ENCODE peak calls at places on chromosomes 6 and 20, in four cellular contexts. One of them, this sample, is unnamed.

GRCh38 chr6:111759836-111760785 is 113.1 kb downstream of the FYN start:
- DNase-seq in stimulated activated CD4-positive, alpha-beta T cell treated with anti-CD3 and anti-CD28 coated beads, Interleukin-15, amount 100 ng/mL, for 24 hours: peak
- DNase-seq in heart right ventricle: no peak
- DNase-seq in AG04450: peak
- DNase-seq in this sample: no peak

GRCh38 chr6:153231048-153231635 is 100.1 kb upstream of the RGS17 start:
- DNase-seq in AG04450: peak
- DNase-seq in heart right ventricle: peak
- DNase-seq in stimulated activated CD4-positive, alpha-beta T cell treated with anti-CD3 and anti-CD28 coated beads, Interleukin-15, amount 100 ng/mL, for 24 hours: peak
- DNase-seq in this sample: peak

GRCh38 chr20:51335329-51335841 is 207.1 kb downstream of the NFATC2 start:
- DNase-seq in heart right ventricle: no peak
- DNase-seq in AG04450: peak
- DNase-seq in stimulated activated CD4-positive, alpha-beta T cell treated with anti-CD3 and anti-CD28 coated beads, Interleukin-15, amount 100 ng/mL, for 24 hours: peak
- DNase-seq in this sample: peak

GRCh38 chr6:57044568-57044967 is 1.9 kb upstream of the KIAA1586 start:
- DNase-seq in AG04450: no peak
- DNase-seq in heart right ventricle: no peak
- DNase-seq in stimulated activated CD4-positive, alpha-beta T cell treated with anti-CD3 and anti-CD28 coated beads, Interleukin-15, amount 100 ng/mL, for 24 hours: no peak
- DNase-seq in this sample: no peak

GRCh38 chr6:24848461-24848860 is 49.7 kb upstream of the ARMH2 start:
- DNase-seq in stimulated activated CD4-positive, alpha-beta T cell treated with anti-CD3 and anti-CD28 coated beads, Interleukin-15, amount 100 ng/mL, for 24 hours: no peak
- DNase-seq in heart right ventricle: no peak
- DNase-seq in AG04450: no peak
- DNase-seq in this sample: no peak

GRCh38 chr6:165941249-165941648 is 226.4 kb downstream of the TBXT start:
- DNase-seq in stimulated activated CD4-positive, alpha-beta T cell treated with anti-CD3 and anti-CD28 coated beads, Interleukin-15, amount 100 ng/mL, for 24 hours: no peak
- DNase-seq in AG04450: no peak
- DNase-seq in heart right ventricle: no peak
- DNase-seq in this sample: no peak

GRCh38 chr6:85975957-85976356 is 333.3 kb upstream of the SYNCRIP start:
- DNase-seq in AG04450: no peak
- DNase-seq in heart right ventricle: no peak
- DNase-seq in stimulated activated CD4-positive, alpha-beta T cell treated with anti-CD3 and anti-CD28 coated beads, Interleukin-15, amount 100 ng/mL, for 24 hours: no peak
- DNase-seq in this sample: no peak

GRCh38 chr6:131950767-131951575 is at the start of gene CCN2:
- DNase-seq in heart right ventricle: peak
- DNase-seq in AG04450: peak
- DNase-seq in stimulated activated CD4-positive, alpha-beta T cell treated with anti-CD3 and anti-CD28 coated beads, Interleukin-15, amount 100 ng/mL, for 24 hours: peak
- DNase-seq in this sample: peak

GRCh38 chr20:25248501-25249172 is 752 bp downstream of the PYGB start:
- DNase-seq in heart right ventricle: no peak
- DNase-seq in stimulated activated CD4-positive, alpha-beta T cell treated with anti-CD3 and anti-CD28 coated beads, Interleukin-15, amount 100 ng/mL, for 24 hours: peak
- DNase-seq in AG04450: no peak
- DNase-seq in this sample: no peak

GRCh38 chr6:167968091-167968490 is 29.4 kb upstream of the KIF25 start:
- DNase-seq in stimulated activated CD4-positive, alpha-beta T cell treated with anti-CD3 and anti-CD28 coated beads, Interleukin-15, amount 100 ng/mL, for 24 hours: peak
- DNase-seq in AG04450: no peak
- DNase-seq in heart right ventricle: no peak
- DNase-seq in this sample: no peak

GRCh38 chr6:127190552-127190951 is 72.1 kb downstream of the RSPO3 start:
- DNase-seq in heart right ventricle: no peak
- DNase-seq in stimulated activated CD4-positive, alpha-beta T cell treated with anti-CD3 and anti-CD28 coated beads, Interleukin-15, amount 100 ng/mL, for 24 hours: no peak
- DNase-seq in AG04450: no peak
- DNase-seq in this sample: no peak

GRCh38 chr6:106122941-106123337 is 36.8 kb downstream of the PRDM1 start:
- DNase-seq in heart right ventricle: no peak
- DNase-seq in stimulated activated CD4-positive, alpha-beta T cell treated with anti-CD3 and anti-CD28 coated beads, Interleukin-15, amount 100 ng/mL, for 24 hours: no peak
- DNase-seq in AG04450: no peak
- DNase-seq in this sample: no peak

GRCh38 chr6:131524695-131525336 is 48.2 kb upstream of the ARG1 start:
- DNase-seq in AG04450: no peak
- DNase-seq in stimulated activated CD4-positive, alpha-beta T cell treated with anti-CD3 and anti-CD28 coated beads, Interleukin-15, amount 100 ng/mL, for 24 hours: no peak
- DNase-seq in heart right ventricle: no peak
- DNase-seq in this sample: no peak

GRCh38 chr6:153947817-153948447 is 91.1 kb upstream of the OPRM1 start:
- DNase-seq in stimulated activated CD4-positive, alpha-beta T cell treated with anti-CD3 and anti-CD28 coated beads, Interleukin-15, amount 100 ng/mL, for 24 hours: peak
- DNase-seq in AG04450: no peak
- DNase-seq in heart right ventricle: peak
- DNase-seq in this sample: no peak

GRCh38 chr6:167568407-167569024 is 243.6 kb downstream of the TTLL2 start:
- DNase-seq in heart right ventricle: no peak
- DNase-seq in stimulated activated CD4-positive, alpha-beta T cell treated with anti-CD3 and anti-CD28 coated beads, Interleukin-15, amount 100 ng/mL, for 24 hours: no peak
- DNase-seq in AG04450: no peak
- DNase-seq in this sample: no peak

GRCh38 chr20:43528258-43528875 is 20.9 kb downstream of the L3MBTL1 start:
- DNase-seq in stimulated activated CD4-positive, alpha-beta T cell treated with anti-CD3 and anti-CD28 coated beads, Interleukin-15, amount 100 ng/mL, for 24 hours: no peak
- DNase-seq in heart right ventricle: no peak
- DNase-seq in AG04450: no peak
- DNase-seq in this sample: no peak

GRCh38 chr20:38073307-38074010 is 39.9 kb downstream of the RPRD1B start:
- DNase-seq in stimulated activated CD4-positive, alpha-beta T cell treated with anti-CD3 and anti-CD28 coated beads, Interleukin-15, amount 100 ng/mL, for 24 hours: no peak
- DNase-seq in AG04450: peak
- DNase-seq in heart right ventricle: peak
- DNase-seq in this sample: peak

GRCh38 chr6:96410467-96410866 is 111.1 kb upstream of the UFL1 start:
- DNase-seq in stimulated activated CD4-positive, alpha-beta T cell treated with anti-CD3 and anti-CD28 coated beads, Interleukin-15, amount 100 ng/mL, for 24 hours: no peak
- DNase-seq in AG04450: no peak
- DNase-seq in heart right ventricle: no peak
- DNase-seq in this sample: no peak

GRCh38 chr6:138115877-138116660 is 8.8 kb upstream of the PERP start:
- DNase-seq in AG04450: peak
- DNase-seq in stimulated activated CD4-positive, alpha-beta T cell treated with anti-CD3 and anti-CD28 coated beads, Interleukin-15, amount 100 ng/mL, for 24 hours: peak
- DNase-seq in heart right ventricle: peak
- DNase-seq in this sample: no peak

GRCh38 chr6:96926425-96926824 is 1.9 kb downstream of the KLHL32 start:
- DNase-seq in AG04450: no peak
- DNase-seq in heart right ventricle: no peak
- DNase-seq in stimulated activated CD4-positive, alpha-beta T cell treated with anti-CD3 and anti-CD28 coated beads, Interleukin-15, amount 100 ng/mL, for 24 hours: no peak
- DNase-seq in this sample: no peak

GRCh38 chr6:48474136-48474535 is 363.1 kb upstream of the PTCHD4 start:
- DNase-seq in heart right ventricle: no peak
- DNase-seq in AG04450: no peak
- DNase-seq in stimulated activated CD4-positive, alpha-beta T cell treated with anti-CD3 and anti-CD28 coated beads, Interleukin-15, amount 100 ng/mL, for 24 hours: no peak
- DNase-seq in this sample: no peak

GRCh38 chr6:168247456-168248147 is 72.0 kb downstream of the DACT2 start:
- DNase-seq in heart right ventricle: no peak
- DNase-seq in stimulated activated CD4-positive, alpha-beta T cell treated with anti-CD3 and anti-CD28 coated beads, Interleukin-15, amount 100 ng/mL, for 24 hours: no peak
- DNase-seq in AG04450: no peak
- DNase-seq in this sample: no peak

GRCh38 chr20:39233755-39234154 is 271.6 kb downstream of the DHX35 start:
- DNase-seq in AG04450: no peak
- DNase-seq in heart right ventricle: no peak
- DNase-seq in stimulated activated CD4-positive, alpha-beta T cell treated with anti-CD3 and anti-CD28 coated beads, Interleukin-15, amount 100 ng/mL, for 24 hours: no peak
- DNase-seq in this sample: no peak

GRCh38 chr6:36701401-36701991 is 3.9 kb downstream of the RAB44 start:
- DNase-seq in heart right ventricle: no peak
- DNase-seq in stimulated activated CD4-positive, alpha-beta T cell treated with anti-CD3 and anti-CD28 coated beads, Interleukin-15, amount 100 ng/mL, for 24 hours: no peak
- DNase-seq in AG04450: no peak
- DNase-seq in this sample: no peak

GRCh38 chr6:170107606-170108222 is 183.2 kb downstream of the DLL1 start:
- DNase-seq in stimulated activated CD4-positive, alpha-beta T cell treated with anti-CD3 and anti-CD28 coated beads, Interleukin-15, amount 100 ng/mL, for 24 hours: no peak
- DNase-seq in heart right ventricle: peak
- DNase-seq in AG04450: no peak
- DNase-seq in this sample: no peak

GRCh38 chr6:170229396-170229795 is 61.5 kb downstream of the DLL1 start:
- DNase-seq in stimulated activated CD4-positive, alpha-beta T cell treated with anti-CD3 and anti-CD28 coated beads, Interleukin-15, amount 100 ng/mL, for 24 hours: no peak
- DNase-seq in AG04450: no peak
- DNase-seq in heart right ventricle: no peak
- DNase-seq in this sample: no peak

GRCh38 chr20:11905460-11906150 is 12.1 kb upstream of the BTBD3 start:
- DNase-seq in heart right ventricle: no peak
- DNase-seq in AG04450: no peak
- DNase-seq in stimulated activated CD4-positive, alpha-beta T cell treated with anti-CD3 and anti-CD28 coated beads, Interleukin-15, amount 100 ng/mL, for 24 hours: no peak
- DNase-seq in this sample: no peak

GRCh38 chr6:109236140-109237081 is 141.1 kb downstream of the CEP57L1 start:
- DNase-seq in stimulated activated CD4-positive, alpha-beta T cell treated with anti-CD3 and anti-CD28 coated beads, Interleukin-15, amount 100 ng/mL, for 24 hours: peak
- DNase-seq in heart right ventricle: peak
- DNase-seq in AG04450: no peak
- DNase-seq in this sample: no peak

GRCh38 chr6:167139761-167140160 is 16.9 kb downstream of the CCR6 start:
- DNase-seq in AG04450: no peak
- DNase-seq in stimulated activated CD4-positive, alpha-beta T cell treated with anti-CD3 and anti-CD28 coated beads, Interleukin-15, amount 100 ng/mL, for 24 hours: no peak
- DNase-seq in heart right ventricle: no peak
- DNase-seq in this sample: no peak

GRCh38 chr6:34385793-34386195 is 6.7 kb downstream of the NUDT3 start:
- DNase-seq in heart right ventricle: no peak
- DNase-seq in AG04450: no peak
- DNase-seq in stimulated activated CD4-positive, alpha-beta T cell treated with anti-CD3 and anti-CD28 coated beads, Interleukin-15, amount 100 ng/mL, for 24 hours: no peak
- DNase-seq in this sample: no peak

GRCh38 chr6:137013738-137014602 is 30.8 kb downstream of the IL20RA start:
- DNase-seq in AG04450: peak
- DNase-seq in heart right ventricle: no peak
- DNase-seq in stimulated activated CD4-positive, alpha-beta T cell treated with anti-CD3 and anti-CD28 coated beads, Interleukin-15, amount 100 ng/mL, for 24 hours: no peak
- DNase-seq in this sample: no peak

GRCh38 chr6:161080263-161080970 is 88.8 kb downstream of the MAP3K4 start:
- DNase-seq in heart right ventricle: no peak
- DNase-seq in AG04450: no peak
- DNase-seq in stimulated activated CD4-positive, alpha-beta T cell treated with anti-CD3 and anti-CD28 coated beads, Interleukin-15, amount 100 ng/mL, for 24 hours: peak
- DNase-seq in this sample: no peak

GRCh38 chr6:11532097-11532496 is 5.5 kb upstream of the TMEM170B start:
- DNase-seq in AG04450: no peak
- DNase-seq in heart right ventricle: no peak
- DNase-seq in stimulated activated CD4-positive, alpha-beta T cell treated with anti-CD3 and anti-CD28 coated beads, Interleukin-15, amount 100 ng/mL, for 24 hours: no peak
- DNase-seq in this sample: no peak

GRCh38 chr20:20414640-20415274 is 46.9 kb downstream of the INSM1 start:
- DNase-seq in heart right ventricle: no peak
- DNase-seq in stimulated activated CD4-positive, alpha-beta T cell treated with anti-CD3 and anti-CD28 coated beads, Interleukin-15, amount 100 ng/mL, for 24 hours: no peak
- DNase-seq in AG04450: no peak
- DNase-seq in this sample: no peak

GRCh38 chr6:148716811-148717210 is 30.0 kb upstream of the UST start:
- DNase-seq in AG04450: no peak
- DNase-seq in stimulated activated CD4-positive, alpha-beta T cell treated with anti-CD3 and anti-CD28 coated beads, Interleukin-15, amount 100 ng/mL, for 24 hours: no peak
- DNase-seq in heart right ventricle: no peak
- DNase-seq in this sample: no peak